ENCODE peak calls at places on chromosome 5, in ten cellular contexts. Q, P, F, I, Y, D, T, X, G and A are unnamed samples.

GRCh38 chr5:169154660-169155059 is 146.3 kb downstream of the SLIT3 start:
- DNase-seq in F (no peak), Y (no peak), Q (no peak), T (no peak), G (no peak), X (no peak), P (no peak), D (no peak), I (no peak), A (no peak)

GRCh38 chr5:172999974-173000373 is 16.4 kb downstream of the ATP6V0E1 start:
- DNase-seq in G (no peak), D (no peak), X (no peak), T (no peak), F (no peak), P (no peak), I (no peak), Q (no peak), Y (no peak), A (no peak)

GRCh38 chr5:158351485-158352140 is 492.7 kb upstream of the CLINT1 start:
- DNase-seq in I (no peak), T (no peak), X (no peak), G (no peak), P (no peak), F (no peak), Y (no peak), D (no peak), Q (no peak), A (no peak)

GRCh38 chr5:132467292-132467984 is 23.1 kb downstream of the IRF1 start:
- DNase-seq in G (peak), X (no peak), Y (no peak), P (no peak), D (no peak), I (peak), T (no peak), F (no peak), Q (peak), A (no peak)

GRCh38 chr5:148902478-148902877 is 76.1 kb downstream of the ADRB2 start:
- DNase-seq in F (no peak), G (no peak), X (no peak), D (no peak), T (no peak), Y (no peak), P (no peak), I (no peak), Q (no peak), A (no peak)

GRCh38 chr5:31135542-31135941 is 57.9 kb upstream of the CDH6 start:
- DNase-seq in F (no peak), G (no peak), Q (no peak), P (no peak), I (no peak), T (no peak), Y (no peak), X (no peak), D (no peak), A (no peak)

GRCh38 chr5:140041492-140042421 is 1.3 kb downstream of the NRG2 start:
- DNase-seq in Y (peak), X (no peak), G (peak), Q (peak), F (peak), D (peak), T (no peak), P (peak), I (no peak), A (no peak)

GRCh38 chr5:10479226-10479721 is 37.6 kb downstream of the ROPN1L start:
- DNase-seq in D (peak), Y (no peak), P (peak), G (peak), T (no peak), Q (peak), I (no peak), X (no peak), F (no peak), A (no peak)

GRCh38 chr5:176532795-176533194 is 4.4 kb downstream of the RNF44 start:
- DNase-seq in Y (no peak), I (no peak), X (no peak), P (no peak), T (no peak), F (no peak), Q (no peak), D (no peak), G (peak), A (no peak)

GRCh38 chr5:102762095-102762534 is 7.0 kb downstream of the PAM start:
- DNase-seq in Y (no peak), X (no peak), Q (no peak), G (no peak), F (no peak), D (no peak), P (no peak), I (no peak), T (no peak), A (no peak)

GRCh38 chr5:172902497-172903472 is 56.4 kb upstream of the RPL26L1 start:
- DNase-seq in P (peak), F (peak), X (no peak), T (peak), D (peak), G (no peak), I (peak), Y (peak), Q (peak), A (peak)

GRCh38 chr5:58046371-58046770 is 413.5 kb downstream of the PLK2 start:
- DNase-seq in I (no peak), G (no peak), F (no peak), Q (no peak), Y (no peak), T (no peak), X (no peak), P (no peak), D (no peak), A (peak)

GRCh38 chr5:58054018-58054417 is 405.9 kb downstream of the PLK2 start:
- DNase-seq in X (no peak), Y (no peak), T (no peak), P (no peak), I (no peak), F (no peak), D (no peak), Q (no peak), G (no peak), A (no peak)

GRCh38 chr5:58043607-58043945 is 416.3 kb downstream of the PLK2 start:
- DNase-seq in P (no peak), Y (no peak), T (no peak), X (no peak), F (no peak), D (no peak), I (no peak), Q (no peak), G (no peak), A (no peak)

GRCh38 chr5:58044166-58044565 is 415.7 kb downstream of the PLK2 start:
- DNase-seq in P (no peak), Y (no peak), F (no peak), Q (no peak), X (no peak), I (no peak), G (no peak), T (no peak), D (no peak), A (no peak)

DNA sequence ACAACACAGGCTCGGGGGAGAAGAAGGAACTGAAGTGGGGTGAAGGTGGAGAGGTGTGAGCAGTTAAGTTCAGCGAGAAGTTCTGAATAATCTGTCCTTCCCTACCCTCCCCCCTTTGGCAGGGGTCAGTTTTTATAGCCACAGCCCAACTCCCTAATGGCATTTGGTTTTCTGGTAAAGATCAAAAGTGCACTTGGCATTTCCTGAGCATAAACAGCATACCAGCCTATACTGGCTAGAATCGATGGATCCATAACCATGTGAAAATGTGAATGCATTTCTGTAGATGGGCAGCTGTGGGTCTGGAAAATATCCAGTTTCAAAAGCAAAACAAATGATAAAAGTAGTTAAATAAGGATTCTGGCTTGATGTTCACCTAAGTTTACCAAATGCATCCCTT is 410.9 kb downstream of the PLK2 start:
- DNase-seq in X (no peak), Y (no peak), T (no peak), F (no peak), D (no peak), G (no peak), P (no peak), I (no peak), Q (no peak), A (no peak)
- TF ChIP-seq POLR2A in X (no peak), Y (no peak), T (no peak), F (no peak), D (no peak), G (no peak), P (no peak), I (no peak), Q (no peak), A (no peak)

GRCh38 chr5:100903036-100903887 is at the start of gene ST8SIA4:
- DNase-seq in D (peak), F (peak), T (no peak), P (peak), X (peak), Y (peak), I (no peak), Q (peak), G (peak), A (peak)
- TF ChIP-seq POLR2A in D (peak), F (no peak), T (peak), P (no peak), X (peak), Y (no peak), I (no peak), Q (peak), G (peak), A (peak)

GRCh38 chr5:74765201-74765600 is 1.7 kb downstream of the GFM2 start:
- DNase-seq in Q (no peak), Y (no peak), D (no peak), P (no peak), T (no peak), G (no peak), X (no peak), F (no peak), I (peak), A (no peak)
- TF ChIP-seq POLR2A in Q (no peak), Y (no peak), D (no peak), P (no peak), T (no peak), G (no peak), X (no peak), F (no peak), I (no peak), A (no peak)

DNA sequence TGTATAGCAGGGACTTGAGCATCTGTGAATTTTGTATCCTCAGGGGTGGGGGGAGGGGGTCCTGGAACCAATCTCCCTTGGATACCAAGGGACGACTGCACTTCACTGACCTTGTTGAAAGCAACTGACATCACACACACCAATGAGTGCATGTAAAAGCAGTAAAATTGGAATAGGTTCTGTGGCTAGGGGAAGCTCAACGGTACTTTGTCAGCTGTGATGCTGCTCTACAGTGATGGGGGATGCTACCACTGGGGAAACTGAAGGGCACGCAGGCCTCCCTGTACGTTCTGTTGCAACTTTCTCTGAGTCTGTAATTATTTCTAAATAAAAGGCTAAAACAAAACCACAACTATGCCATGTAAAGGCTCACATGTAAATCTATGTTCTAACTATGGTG is 47.1 kb upstream of the RETREG1 start:
- DNase-seq in G (no peak), I (no peak), T (no peak), P (no peak), X (no peak), F (no peak), D (no peak), Q (no peak), Y (no peak), A (no peak)
- TF ChIP-seq POLR2A in G (no peak), I (no peak), T (no peak), P (no peak), X (no peak), F (no peak), D (no peak), Q (no peak), Y (no peak), A (no peak)

DNA sequence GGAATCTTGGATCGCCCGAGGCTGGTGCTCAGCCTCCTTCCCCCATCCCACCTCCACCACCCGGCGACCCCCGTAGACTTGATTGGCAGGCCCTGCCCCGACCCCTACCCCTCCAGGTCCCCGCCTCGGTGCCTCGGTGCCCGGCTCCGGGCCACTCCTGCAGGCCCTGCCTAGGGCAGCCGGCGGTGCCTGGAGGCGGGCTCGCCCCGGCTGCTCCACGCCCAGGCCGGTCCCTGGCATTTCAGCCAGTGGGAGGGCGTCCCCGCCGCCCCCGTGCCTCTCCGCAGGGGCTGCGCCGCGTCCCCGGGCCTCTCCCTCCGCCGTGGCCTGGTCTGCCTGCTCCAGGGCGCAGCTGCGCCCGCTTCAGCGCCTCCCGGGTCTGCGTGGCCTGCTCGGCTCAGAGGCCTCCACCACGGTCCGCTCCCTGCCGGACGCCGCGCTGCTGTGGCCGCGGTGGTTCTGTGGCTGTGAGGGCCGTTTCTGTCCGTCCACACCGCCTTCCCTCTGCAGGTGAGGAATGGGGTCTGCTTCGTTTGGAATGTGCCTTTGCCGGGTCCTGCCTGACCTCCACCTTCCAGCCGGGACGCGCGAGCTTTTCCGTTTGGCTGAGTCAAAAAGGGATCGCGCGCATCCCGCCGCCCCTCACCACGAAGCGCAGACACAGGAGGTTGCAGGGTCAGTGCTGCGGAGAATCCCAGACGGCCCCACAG is 48.3 kb upstream of the IRX4 start:
- DNase-seq in I (no peak), Q (no peak), F (no peak), T (no peak), Y (peak), D (peak), X (no peak), P (no peak), G (peak), A (no peak)
- TF ChIP-seq POLR2A in I (no peak), Q (no peak), F (no peak), T (no peak), Y (no peak), D (no peak), X (no peak), P (no peak), G (no peak), A (no peak)

DNA sequence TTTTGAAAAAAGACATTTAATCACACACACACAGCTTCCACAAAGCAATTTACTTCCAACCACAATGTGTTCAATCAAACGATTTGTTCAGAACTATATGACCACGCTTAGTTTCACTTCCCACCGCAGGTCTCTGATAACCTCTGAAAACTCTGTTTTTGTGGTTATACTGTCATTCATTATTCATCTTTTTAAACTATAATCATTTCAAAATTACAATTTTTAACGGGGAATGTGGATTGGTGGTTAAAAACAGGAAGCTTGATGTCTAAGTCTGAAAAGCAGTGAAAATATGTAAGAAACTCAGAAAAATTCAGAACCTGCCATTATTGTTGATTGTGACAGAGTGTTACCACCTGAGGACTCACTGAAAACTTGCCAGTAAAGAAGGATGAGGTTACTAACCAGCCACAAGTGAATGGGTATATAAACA is 12.7 kb upstream of the TMEM174 start:
- DNase-seq in T (no peak), Q (no peak), P (no peak), F (no peak), G (no peak), D (no peak), Y (no peak), I (no peak), X (no peak), A (no peak)
- TF ChIP-seq POLR2A in T (no peak), Q (no peak), P (no peak), F (no peak), G (no peak), D (no peak), Y (no peak), I (no peak), X (no peak), A (no peak)